ENCODE peak calls at places on chromosomes 2 and 18, in four cellular contexts. E, F, P and B are unnamed samples.

GRCh38 chr18:31100598-31101147 is 1.5 kb downstream of the DSC2 start:
- DNase-seq in P (no peak), E (no peak), F (no peak), B (no peak)

GRCh38 chr18:24600076-24600654 is 139.7 kb downstream of the HRH4 start:
- DNase-seq in F (peak), E (peak), P (no peak), B (peak)

GRCh38 chr2:17976871-17977746 is 98.6 kb downstream of the KCNS3 start:
- DNase-seq in F (peak), P (no peak), E (no peak), B (peak)

GRCh38 chr2:203510256-203510940 is 24.7 kb downstream of the RAPH1 start:
- DNase-seq in P (no peak), E (no peak), F (no peak), B (no peak)

GRCh38 chr2:203915256-203915655 is 21.3 kb upstream of the ICOS start:
- DNase-seq in E (no peak), F (no peak), P (no peak), B (no peak)

GRCh38 chr2:30777662-30778505 is 29.4 kb downstream of the CAPN13 start:
- DNase-seq in F (no peak), P (no peak), E (no peak), B (no peak)

GRCh38 chr2:86223098-86223681 is 23.9 kb downstream of the MRPL35 start:
- DNase-seq in F (peak), E (no peak), P (peak), B (no peak)

GRCh38 chr2:178271629-178272333 is 77.5 kb downstream of the OSBPL6 start:
- DNase-seq in P (no peak), E (no peak), F (no peak), B (no peak)

GRCh38 chr2:126657636-126658315 is 1.8 kb downstream of the GYPC start:
- DNase-seq in E (no peak), P (no peak), F (peak), B (peak)

GRCh38 chr2:127208313-127208712 is 11.8 kb downstream of the CYP27C1 start:
- DNase-seq in F (no peak), P (no peak), E (no peak), B (no peak)

GRCh38 chr2:10879624-10880585 is 31.8 kb upstream of the KCNF1 start:
- DNase-seq in F (no peak), P (no peak), E (no peak), B (no peak)

GRCh38 chr2:72931280-72931910 is 14.1 kb downstream of the EMX1 start:
- DNase-seq in F (no peak), E (peak), P (no peak), B (peak)

GRCh38 chr2:178223806-178224205 is 29.5 kb downstream of the OSBPL6 start:
- DNase-seq in F (no peak), E (no peak), P (no peak), B (no peak)

GRCh38 chr2:3692375-3692774 is 11.0 kb upstream of the DCDC2C start:
- DNase-seq in P (no peak), E (peak), F (peak), B (peak)

GRCh38 chr18:48037481-48038271 is 107.2 kb upstream of the SMAD2 start:
- DNase-seq in F (no peak), P (no peak), E (no peak), B (no peak)

GRCh38 chr18:79379931-79380815 is 15.6 kb upstream of the NFATC1 start:
- DNase-seq in F (no peak), P (no peak), E (no peak), B (no peak)

GRCh38 chr2:86372641-86373502 is 35.4 kb upstream of the REEP1 start:
- DNase-seq in F (no peak), P (no peak), E (peak), B (peak)

GRCh38 chr2:240455719-240456606 is 20.5 kb downstream of the GPC1 start:
- DNase-seq in P (no peak), E (no peak), F (no peak), B (no peak)